ENCODE peak calls at places on chromosomes 16 and 17, in ten cellular contexts. C is transverse colon; S is stimulated activated CD4-positive, alpha-beta T cell treated with anti-CD3 and anti-CD28 coated beads, Interleukin-1b, Interleukin-23, amount 100 ng/mL, for 24 hours; H is IMR-90; A is CD4-positive, CD25-positive, alpha-beta regulatory T cell; N is H7; B is foreskin fibroblast; I is thoracic aorta; W is NCI-H1930; Q is GM23338. Y is an unnamed sample.

GRCh38 chr17:9050801-9051401 is 29.6 kb downstream of the NTN1 start:
- DNase-seq in Q (peak; percentile 72), W (no peak), S (no peak), B (no peak), H (no peak), I (no peak), C (no peak), A (no peak), N (peak; percentile 58), Y (no peak)

GRCh38 chr17:39755550-39756375 is 18.0 kb downstream of the GRB7 start:
- DNase-seq in Q (no peak), B (no peak), I (no peak), C (peak; percentile 69), H (peak; percentile 24), N (peak; percentile 57), A (peak; percentile 47), W (no peak), S (peak; percentile 24), Y (peak; percentile 85)

GRCh38 chr16:49921791-49922456 is 66.0 kb upstream of the ZNF423 start:
- DNase-seq in Q (peak; percentile 90), N (peak; percentile 93), W (peak; percentile 2), I (no peak), S (peak; percentile 21), C (peak; percentile 80), H (peak; percentile 17), A (no peak), B (peak; percentile 54), Y (peak; percentile 30)

GRCh38 chr17:73969956-73970355 is 233.5 kb upstream of the RPL38 start:
- DNase-seq in H (no peak), Q (no peak), I (no peak), B (no peak), S (no peak), N (peak; percentile 4), W (no peak), C (peak; percentile 22), A (no peak), Y (peak; percentile 81)

GRCh38 chr16:29811896-29812665 is at the start of gene PRRT2:
- DNase-seq in S (no peak), H (peak; percentile 43), Q (peak; percentile 71), B (peak; percentile 77), I (peak; percentile 50), N (peak; percentile 95), A (peak; percentile 59), C (peak; percentile 64), W (peak; percentile 80), Y (peak; percentile 93)

GRCh38 chr16:75860654-75861053 is 134.4 kb upstream of the CPHXL start:
- DNase-seq in H (no peak), C (no peak), Q (peak; percentile 28), N (no peak), I (no peak), B (no peak), A (no peak), S (no peak), W (no peak), Y (no peak)

GRCh38 chr16:10641953-10642949 is 52.5 kb downstream of the TEKT5 start:
- DNase-seq in S (no peak), W (no peak), I (no peak), A (no peak), Q (peak; percentile 76), H (no peak), B (no peak), N (peak; percentile 88), C (no peak), Y (no peak)

GRCh38 chr17:48725294-48726064 is 2.5 kb downstream of the PRAC2 start:
- DNase-seq in W (no peak), A (no peak), Q (no peak), B (no peak), C (no peak), I (no peak), N (no peak), S (no peak), H (no peak), Y (peak; percentile 85)

GRCh38 chr17:38731526-38732294 is 1.6 kb downstream of the CISD3 start:
- DNase-seq in A (no peak), W (no peak), N (no peak), Q (no peak), S (no peak), C (peak; percentile 58), H (no peak), B (no peak), I (no peak), Y (no peak)

GRCh38 chr16:49575352-49576172 is 202.0 kb downstream of the C16orf78 start:
- DNase-seq in H (no peak), S (no peak), W (no peak), A (no peak), Q (peak; percentile 54), I (no peak), C (peak; percentile 68), B (no peak), N (peak; percentile 79), Y (no peak)

GRCh38 chr16:14502256-14502875 is 127.7 kb downstream of the PARN start:
- DNase-seq in C (no peak), Q (no peak), A (no peak), W (no peak), S (no peak), H (no peak), N (no peak), I (no peak), B (no peak), Y (no peak)

GRCh38 chr17:44198721-44199552 is 747 bp downstream of the ATXN7L3 start:
- DNase-seq in W (peak; percentile 53), Q (peak; percentile 82), H (peak; percentile 28), A (peak; percentile 57), S (no peak), I (no peak), B (peak; percentile 72), N (peak; percentile 100), C (peak; percentile 73), Y (no peak)

GRCh38 chr17:17440938-17441730 is 35.7 kb upstream of the MED9 start:
- DNase-seq in I (no peak), Q (no peak), S (no peak), B (no peak), N (no peak), W (no peak), C (no peak), A (no peak), H (no peak), Y (peak; percentile 73)

GRCh38 chr16:27952811-27953210 is 110.7 kb downstream of the GSG1L start:
- DNase-seq in A (no peak), N (no peak), B (no peak), I (no peak), W (no peak), Q (no peak), C (no peak), H (no peak), S (no peak), Y (no peak)

GRCh38 chr16:65737831-65738230 is 616.0 kb upstream of the CDH11 start:
- DNase-seq in N (no peak), B (no peak), A (no peak), C (no peak), H (no peak), I (no peak), Q (no peak), W (no peak), S (no peak), Y (no peak)

GRCh38 chr17:4790705-4791088 is 1.9 kb downstream of the GLTPD2 start:
- DNase-seq in N (no peak), I (no peak), Q (no peak), W (no peak), S (no peak), A (no peak), B (no peak), H (no peak), C (no peak), Y (no peak)

Y was measured in lower leg skin.